ENCODE peak calls at places on chromosomes 16 and 17, in five cellular contexts. T is B cell, N is GM23338, L is WERI-Rb-1, K is choroid plexus epithelial cell. F is an unnamed sample.

GRCh38 chr16:695355-696089 is 5.3 kb upstream of the WDR24 start:
- DNase-seq in T (peak), K (no peak), N (peak), L (no peak), F (no peak)

GRCh38 chr16:81140930-81141780 is 45.0 kb upstream of the GCSH start:
- DNase-seq in L (peak), K (peak), T (no peak), N (peak), F (no peak)

GRCh38 chr17:36188891-36189306 is 7.7 kb downstream of the CCL3L1 start:
- DNase-seq in L (no peak), K (no peak), N (no peak), T (peak), F (no peak)

GRCh38 chr16:50955311-50955710 is 195.8 kb downstream of the SALL1 start:
- DNase-seq in K (no peak), N (no peak), L (no peak), T (no peak), F (no peak)

GRCh38 chr16:17423195-17423594 is 47.6 kb downstream of the XYLT1 start:
- DNase-seq in T (no peak), N (peak), K (no peak), L (no peak), F (no peak)

GRCh38 chr17:31581022-31581483 is 189.6 kb downstream of the RAB11FIP4 start:
- DNase-seq in K (peak), T (no peak), L (no peak), N (no peak), F (peak)

GRCh38 chr17:66762276-66762675 is 72.6 kb upstream of the CACNG5 start:
- DNase-seq in N (no peak), L (no peak), T (no peak), K (no peak), F (no peak)

GRCh38 chr17:21213491-21214014 is 408 bp downstream of the TMEM11 start:
- DNase-seq in T (no peak), K (peak), L (no peak), N (peak), F (no peak)

GRCh38 chr17:32916134-32916533 is 11.8 kb upstream of the TMEM98 start:
- DNase-seq in K (no peak), N (no peak), L (no peak), T (no peak), F (no peak)

GRCh38 chr17:37176683-37177082 is 199.1 kb upstream of the C17orf78 start:
- DNase-seq in L (no peak), N (no peak), T (no peak), K (peak), F (peak)

DNA sequence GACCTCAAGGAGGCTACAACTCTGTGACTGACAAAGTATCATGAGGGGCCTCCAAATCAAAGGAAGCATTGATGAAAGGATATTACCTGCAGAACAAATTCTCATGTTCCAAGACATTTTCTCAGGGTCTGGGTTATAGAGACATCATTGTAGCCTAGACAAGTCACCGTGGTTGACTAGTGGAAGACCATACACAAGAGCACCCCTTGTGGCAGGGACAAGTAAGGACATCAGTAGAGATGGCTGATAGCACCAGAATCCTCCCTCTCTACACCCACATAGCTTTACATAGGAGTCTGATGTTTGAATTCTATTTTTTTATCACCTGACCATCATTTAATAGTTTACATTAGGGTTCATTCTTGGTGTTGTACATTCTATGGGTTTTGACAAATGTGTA is 32.5 kb upstream of the CDH8 start:
- DNase-seq in K (no peak), L (peak), T (no peak), N (peak), F (no peak)
- TF ChIP-seq CTCF in K (no peak), L (peak), T (no peak), N (peak), F (peak)

GRCh38 chr16:67423634-67424575 is 7.0 kb upstream of the HSD11B2 start:
- DNase-seq in K (no peak), T (no peak), N (peak), L (no peak), F (no peak)
- TF ChIP-seq CTCF in K (no peak), T (no peak), N (no peak), L (no peak), F (no peak)

GRCh38 chr16:10581507-10581906 is 1.1 kb upstream of the EMP2 start:
- DNase-seq in N (no peak), L (no peak), K (peak), T (no peak), F (peak)
- TF ChIP-seq CTCF in N (no peak), L (no peak), K (no peak), T (no peak), F (no peak)

GRCh38 chr17:72567774-72568173 is 447.0 kb downstream of the SOX9 start:
- DNase-seq in T (no peak), K (no peak), L (no peak), N (no peak), F (no peak)

GRCh38 chr17:72566671-72567484 is 446.1 kb downstream of the SOX9 start:
- DNase-seq in N (no peak), L (no peak), T (no peak), K (no peak), F (no peak)

GRCh38 chr17:72572604-72573491 is 452.0 kb downstream of the SOX9 start:
- DNase-seq in L (no peak), K (peak), T (no peak), N (no peak), F (peak)

GRCh38 chr17:72571813-72572396 is 451.1 kb downstream of the SOX9 start:
- DNase-seq in T (no peak), K (no peak), N (no peak), L (no peak), F (no peak)

DNA sequence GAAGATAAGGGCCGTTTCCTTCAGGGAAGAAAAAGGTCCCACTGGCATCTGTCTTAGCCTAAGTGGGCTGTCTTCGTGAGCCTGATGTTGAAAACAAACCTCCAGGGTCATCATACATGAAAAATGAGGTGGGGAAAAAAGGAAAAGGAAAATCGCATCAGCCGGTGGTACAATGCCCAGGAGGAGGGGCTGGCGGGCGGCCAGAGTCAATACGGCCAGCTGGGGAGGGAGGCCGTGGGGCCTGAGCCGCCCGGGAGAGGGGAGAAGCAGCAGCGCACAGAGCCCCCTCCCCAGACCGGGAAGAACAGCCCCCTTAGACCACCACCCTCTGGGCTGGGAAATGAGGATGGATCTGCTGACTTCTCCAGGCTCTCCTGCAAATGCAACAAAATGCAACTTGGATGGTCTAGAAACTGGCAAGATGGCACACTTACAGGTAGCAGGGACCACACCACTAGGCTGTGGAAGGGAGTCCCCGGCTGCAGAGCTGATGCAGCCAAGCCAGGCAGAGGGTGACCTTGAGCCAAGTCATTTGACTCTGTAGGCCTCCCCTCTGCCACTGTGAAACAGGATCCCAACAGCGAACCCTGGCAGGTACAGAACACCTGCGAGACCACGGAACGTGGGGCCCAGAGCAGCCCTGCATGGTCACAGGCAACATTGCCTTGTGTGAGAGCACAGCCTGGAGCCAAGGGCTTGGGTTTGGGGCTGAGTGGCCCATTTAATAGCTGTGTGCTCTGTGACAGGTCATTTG is 448.6 kb downstream of the SOX9 start:
- DNase-seq in T (no peak), L (no peak), N (no peak), K (no peak), F (no peak)
- TF ChIP-seq CTCF in T (no peak), L (no peak), N (no peak), K (no peak), F (no peak)

DNA sequence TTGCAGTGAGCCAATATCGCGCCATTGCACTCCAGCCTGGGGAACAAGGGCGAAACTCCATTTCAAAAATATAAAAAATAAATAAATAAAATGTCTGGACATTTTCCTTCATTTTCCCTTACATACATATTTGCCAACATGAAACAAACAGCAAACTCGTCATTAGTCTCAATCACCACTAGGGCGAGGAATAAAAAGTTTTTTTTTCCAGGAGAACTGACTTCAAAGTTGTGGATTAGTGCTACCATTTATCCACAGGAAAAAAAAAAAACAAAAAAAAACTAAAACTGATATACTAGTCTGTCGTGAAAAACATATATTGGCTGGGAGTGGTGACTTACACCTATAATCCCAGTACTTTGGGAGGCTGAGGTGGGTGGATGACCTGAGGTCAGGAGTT is 77.0 kb upstream of the MTMR4 start:
- DNase-seq in K (peak), L (no peak), T (no peak), N (peak), F (no peak)
- TF ChIP-seq CTCF in K (no peak), L (no peak), T (no peak), N (peak), F (peak)

DNA sequence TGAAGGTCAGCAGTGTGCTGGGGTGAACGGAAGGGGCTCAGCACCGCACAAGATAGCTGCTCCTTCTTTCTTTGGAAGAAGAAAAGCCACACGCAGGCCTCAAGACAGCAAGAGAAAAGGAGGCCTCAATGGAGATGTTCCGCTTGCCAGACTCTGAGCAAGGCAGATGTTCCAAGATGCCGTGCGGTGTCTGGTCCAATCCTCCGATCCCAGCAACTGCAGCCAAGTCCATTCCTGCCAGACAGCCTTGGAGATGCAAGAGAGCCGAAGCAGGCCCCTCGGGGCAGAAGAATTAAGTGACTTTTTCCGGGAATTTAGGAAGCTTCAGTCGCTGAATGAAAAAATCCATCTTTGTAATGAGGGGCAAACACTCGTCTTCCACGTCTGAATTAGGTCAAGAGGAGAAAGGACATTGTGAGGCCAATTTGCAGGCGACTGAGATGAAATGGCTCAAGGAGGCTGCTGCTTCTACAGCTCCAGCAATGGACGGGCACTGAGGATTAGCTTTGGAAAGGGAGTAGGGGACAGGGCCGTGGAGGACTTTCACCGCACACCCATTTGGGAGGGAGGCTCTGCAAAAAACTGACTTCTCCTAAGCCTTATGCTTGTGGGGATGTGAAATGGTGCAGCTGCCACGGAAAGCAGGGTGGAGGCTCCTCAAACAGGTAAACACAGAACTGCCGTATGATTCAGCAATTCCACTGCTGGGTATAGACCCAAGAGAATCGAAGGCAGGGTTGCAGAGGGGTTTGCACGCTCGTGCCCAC is 44.7 kb downstream of the RPH3AL start:
- DNase-seq in T (no peak), K (no peak), L (no peak), N (no peak), F (peak)
- TF ChIP-seq CTCF in T (no peak), K (no peak), L (no peak), N (no peak), F (no peak)

GRCh38 chr17:7579839-7580630 is 597 bp downstream of the CD68 start:
- DNase-seq in T (no peak), K (no peak), N (no peak), L (no peak), F (no peak)
- TF ChIP-seq CTCF in T (no peak), K (no peak), N (no peak), L (no peak), F (no peak)